ENCODE peak calls at places on chromosome 6, in five cellular contexts. C is fibroblast of pulmonary artery, O is NCI-H2029 treated with DMSO at 0.1 percent for 48 hours, J is endothelial cell, E is amygdala. M is an unnamed sample.

GRCh38 chr6:126797981-126798380 is 320.5 kb upstream of the RSPO3 start:
- DNase-seq in C (peak), O (no peak), J (no peak), E (no peak), M (no peak)

GRCh38 chr6:125201961-125202729 is 48.6 kb downstream of the TPD52L1 start:
- DNase-seq in C (peak), O (peak), J (no peak), E (no peak), M (peak)

GRCh38 chr6:117918454-117918853 is 11.4 kb downstream of the SLC35F1 start:
- DNase-seq in C (no peak), O (no peak), J (no peak), E (no peak), M (no peak)

GRCh38 chr6:18148304-18149025 is 6.4 kb downstream of the TPMT start:
- DNase-seq in C (peak), O (no peak), J (no peak), E (no peak), M (no peak)

GRCh38 chr6:114419175-114419574 is 76.4 kb upstream of the HS3ST5 start:
- DNase-seq in C (no peak), O (no peak), J (no peak), E (no peak), M (no peak)

GRCh38 chr6:169155481-169155880 is 98.2 kb downstream of the THBS2 start:
- DNase-seq in C (no peak), O (no peak), J (no peak), E (no peak), M (no peak)

GRCh38 chr6:25122001-25122400 is 157.2 kb upstream of the CARMIL1 start:
- DNase-seq in C (peak), O (no peak), J (no peak), E (no peak), M (no peak)

GRCh38 chr6:17022604-17023003 is 79.2 kb upstream of the STMND1 start:
- DNase-seq in C (no peak), O (no peak), J (no peak), E (no peak), M (no peak)

GRCh38 chr6:46024122-46024769 is 8.6 kb upstream of the CLIC5 start:
- DNase-seq in C (no peak), O (no peak), J (no peak), E (no peak), M (no peak)

GRCh38 chr6:22545051-22545450 is 24.3 kb upstream of the HDGFL1 start:
- DNase-seq in C (no peak), O (no peak), J (no peak), E (no peak), M (no peak)

GRCh38 chr6:24323632-24324337 is 34.1 kb downstream of the DCDC2 start:
- DNase-seq in C (peak), O (no peak), J (no peak), E (no peak), M (no peak)

GRCh38 chr6:145848555-145848954 is 34.0 kb upstream of the FBXO30 start:
- DNase-seq in C (no peak), O (no peak), J (no peak), E (no peak), M (no peak)

GRCh38 chr6:16421462-16421960 is 183.1 kb downstream of the GMPR start:
- DNase-seq in C (no peak), O (no peak), J (no peak), E (no peak), M (no peak)

GRCh38 chr6:157539900-157540752 is 159.1 kb downstream of the ZDHHC14 start:
- DNase-seq in C (no peak), O (no peak), J (no peak), E (no peak), M (no peak)

GRCh38 chr6:29451471-29452193 is 5.2 kb downstream of the OR11A1 start:
- DNase-seq in C (no peak), O (no peak), J (no peak), E (no peak), M (no peak)

GRCh38 chr6:393391-394221 is 2.1 kb downstream of the IRF4 start:
- DNase-seq in C (no peak), O (no peak), J (peak), E (no peak), M (no peak)

GRCh38 chr6:147941143-147941542 is 401.5 kb upstream of the SASH1 start:
- DNase-seq in C (peak), O (no peak), J (no peak), E (no peak), M (no peak)

M was measured in RWPE2.